ENCODE peak calls at places on chromosome 11, in seven cellular contexts. F is non-pigmented ciliary epithelial cell, D is Peyer's patch, E is transverse colon, N is NCI-H460, U is progenitor cell of endocrine pancreas, I is cerebellum. W is an unnamed sample.

GRCh38 chr11:19660076-19660475 is 52.6 kb upstream of the NAV2 start:
- DNase-seq in F (no peak), N (peak; percentile 4), U (no peak), E (no peak), D (peak; percentile 67), I (no peak), W (no peak)

GRCh38 chr11:85595285-85595884 is 31.8 kb downstream of the DLG2 start:
- DNase-seq in U (no peak), E (no peak), N (peak; percentile 41), F (peak; percentile 15), D (no peak), I (peak; percentile 62), W (no peak)

GRCh38 chr11:9150501-9150900 is 59.1 kb upstream of the SCUBE2 start:
- DNase-seq in E (no peak), I (no peak), N (no peak), F (peak; percentile 65), U (no peak), D (no peak), W (no peak)

GRCh38 chr11:73194593-73194992 is 23.5 kb upstream of the P2RY2 start:
- DNase-seq in D (peak; percentile 92), E (peak; percentile 91), N (no peak), F (no peak), I (no peak), U (no peak), W (no peak)

GRCh38 chr11:105167244-105167643 is 27.7 kb upstream of the CARD18 start:
- DNase-seq in D (no peak), F (no peak), U (no peak), I (no peak), N (no peak), E (no peak), W (no peak)

GRCh38 chr11:59556883-59557205 is 45.5 kb downstream of the OR4D9 start:
- DNase-seq in E (no peak), D (no peak), N (no peak), F (no peak), U (no peak), I (no peak), W (no peak)

GRCh38 chr11:25981998-25982397 is 349.9 kb upstream of the ANO3 start:
- DNase-seq in N (peak; percentile 36), F (peak; percentile 27), I (peak; percentile 19), D (no peak), E (no peak), U (no peak), W (no peak)

GRCh38 chr11:109853156-109853776 is 239.9 kb upstream of the ZC3H12C start:
- DNase-seq in I (no peak), D (no peak), E (no peak), N (peak; percentile 45), U (no peak), F (peak; percentile 70), W (no peak)